ENCODE peak calls at places on chromosomes 1 and 21, in ten cellular contexts. B, S, P, M, Q, T, H, N, V and G are unnamed samples.
A peak's percentile ranks its signal among the peaks of the same experiment; 100 is the strongest.

GRCh38 chr1:221169447-221169889 is 290.2 kb downstream of the HLX start:
- DNase-seq in V (no peak), T (no peak), H (no peak), P (no peak), Q (no peak), S (peak; percentile 38), N (no peak), M (no peak), B (no peak), G (no peak)

GRCh38 chr21:46604975-46605758 is at the start of gene S100B:
- DNase-seq in H (peak; percentile 25), M (peak; percentile 36), P (no peak), S (no peak), B (peak; percentile 98), V (no peak), Q (no peak), N (no peak), T (no peak), G (no peak)

GRCh38 chr1:70358921-70359564 is 4.5 kb upstream of the ANKRD13C start:
- DNase-seq in Q (no peak), H (no peak), T (no peak), V (no peak), B (no peak), S (no peak), N (no peak), P (no peak), M (no peak), G (no peak)

GRCh38 chr21:25925936-25926335 is 191.2 kb downstream of the GABPA start:
- DNase-seq in P (no peak), S (no peak), T (no peak), B (peak; percentile 79), V (no peak), Q (no peak), M (no peak), H (no peak), N (no peak), G (no peak)

GRCh38 chr21:41858466-41859296 is 20.5 kb downstream of the PRDM15 start:
- DNase-seq in P (no peak), V (no peak), S (no peak), B (no peak), N (no peak), M (no peak), T (no peak), Q (no peak), H (no peak), G (no peak)

GRCh38 chr21:42141643-42142042 is 70.5 kb downstream of the UMODL1 start:
- DNase-seq in M (no peak), V (no peak), B (no peak), S (no peak), H (no peak), Q (no peak), P (no peak), N (no peak), T (no peak), G (no peak)

GRCh38 chr1:167561753-167562152 is 8.2 kb upstream of the CREG1 start:
- DNase-seq in S (no peak), V (no peak), M (no peak), H (peak; percentile 65), B (no peak), Q (no peak), P (no peak), N (no peak), T (no peak), G (no peak)

GRCh38 chr1:89660086-89660946 is 27.4 kb downstream of the LRRC8C start:
- DNase-seq in P (no peak), S (no peak), T (no peak), M (no peak), V (no peak), Q (no peak), N (no peak), H (no peak), B (peak; percentile 36), G (no peak)

GRCh38 chr1:78419309-78419708 is 71.5 kb upstream of the PTGFR start:
- DNase-seq in N (no peak), H (no peak), B (no peak), S (peak; percentile 93), M (no peak), P (no peak), V (no peak), Q (peak; percentile 76), T (peak; percentile 95), G (no peak)

GRCh38 chr1:45485949-45486348 is 5.0 kb downstream of the TESK2 start:
- DNase-seq in B (peak; percentile 76), N (no peak), S (no peak), H (no peak), M (no peak), V (no peak), T (no peak), Q (no peak), P (no peak), G (no peak)

GRCh38 chr1:36155560-36156328 is at the start of gene MAP7D1:
- DNase-seq in P (peak; percentile 90), V (peak; percentile 73), B (peak; percentile 90), T (no peak), Q (peak; percentile 81), N (peak; percentile 91), M (peak; percentile 71), H (peak; percentile 63), S (no peak), G (peak; percentile 80)

GRCh38 chr1:67683306-67683705 is 1.7 kb upstream of the GADD45A start:
- DNase-seq in B (no peak), M (no peak), T (no peak), Q (peak; percentile 67), P (no peak), N (no peak), S (peak; percentile 53), V (no peak), H (no peak), G (no peak)

GRCh38 chr1:1081311-1082238 is 7.5 kb upstream of the RNF223 start:
- DNase-seq in H (no peak), B (no peak), T (no peak), S (no peak), V (no peak), M (no peak), N (peak; percentile 13), Q (no peak), P (no peak), G (no peak)